ENCODE peak calls at places on chromosomes 13 and 19, in six cellular contexts. C is right atrium auricular region; N is CD4-positive, CD25-positive, alpha-beta regulatory T cell; Z is Peyer's patch; R is heart left ventricle; O is CD4-positive, alpha-beta T cell. T is an unnamed sample. For H3K9me3, the result is how much of the 10 kb centered on the place peaks cover.

GRCh38 chr19:38304866-38305429 is 897 bp downstream of the C19orf33 start:
- DNase-seq in C (no peak), N (no peak), Z (peak), R (peak), O (no peak), T (no peak)

GRCh38 chr13:92829930-92830329 is 396.7 kb upstream of the GPC6 start:
- DNase-seq in C (no peak), N (no peak), Z (no peak), R (no peak), O (no peak), T (no peak)

GRCh38 chr13:46295531-46296464 is 84.1 kb downstream of the LRRC63 start:
- DNase-seq in C (peak), N (peak), Z (no peak), R (peak), O (peak), T (peak)

GRCh38 chr19:27881213-27881612 is 1331.7 kb downstream of the UQCRFS1 start:
- DNase-seq in C (no peak), N (no peak), Z (no peak), R (no peak), O (no peak), T (no peak)

GRCh38 chr13:72384186-72384823 is 343.1 kb downstream of the MZT1 start:
- DNase-seq in C (no peak), N (no peak), Z (no peak), R (no peak), O (no peak), T (no peak)

GRCh38 chr13:95564948-95565347 is 12.4 kb downstream of the CLDN10 start:
- DNase-seq in C (no peak), N (no peak), Z (no peak), R (no peak), O (no peak), T (no peak)

GRCh38 chr13:66501187-66501586 is 728.9 kb downstream of the PCDH9 start:
- DNase-seq in C (no peak), N (no peak), Z (no peak), R (no peak), O (no peak), T (no peak)

GRCh38 chr19:2135474-2136402 is 15.6 kb downstream of the AP3D1 start:
- DNase-seq in C (no peak), N (no peak), Z (no peak), R (no peak), O (no peak), T (no peak)

GRCh38 chr19:10672529-10673150 is 18.5 kb downstream of the ILF3 start:
- DNase-seq in C (no peak), N (no peak), Z (no peak), R (no peak), O (no peak), T (no peak)

GRCh38 chr13:113354831-113355610 is 8.9 kb downstream of the GRTP1 start:
- DNase-seq in C (no peak), N (no peak), Z (no peak), R (no peak), O (no peak), T (no peak)

GRCh38 chr19:46784262-46785053 is 3.9 kb downstream of the SLC1A5 start:
- DNase-seq in C (peak), N (peak), Z (peak), R (peak), O (no peak), T (peak)

GRCh38 chr13:60114499-60115028 is 49.2 kb downstream of the DIAPH3 start:
- DNase-seq in C (no peak), N (no peak), Z (no peak), R (no peak), O (no peak), T (no peak)

GRCh38 chr19:4516939-4517300 is 1.4 kb downstream of the PLIN4 start:
- DNase-seq in C (no peak), N (no peak), Z (no peak), R (peak), O (no peak), T (no peak)

GRCh38 chr13:22061371-22061805 is 390.5 kb downstream of the FGF9 start:
- DNase-seq in C (no peak), N (no peak), Z (no peak), R (no peak), O (peak), T (no peak)

GRCh38 chr13:112060899-112061366 is 6.0 kb upstream of the SOX1 start:
- DNase-seq in C (no peak), N (no peak), Z (no peak), R (no peak), O (no peak), T (no peak)

GRCh38 chr13:43939149-43939548 is 59.4 kb downstream of the LACC1 start:
- DNase-seq in C (no peak), N (no peak), Z (no peak), R (no peak), O (no peak), T (no peak)

GRCh38 chr19:34359954-34360315 is 5.1 kb upstream of the GPI start:
- DNase-seq in C (no peak), N (no peak), Z (no peak), R (no peak), O (no peak), T (no peak)

GRCh38 chr13:64723735-64724134 is 2506.4 kb downstream of the PCDH9 start:
- DNase-seq in C (no peak), N (no peak), Z (no peak), R (no peak), O (no peak), T (no peak)

GRCh38 chr19:11580665-11581418 is 3.4 kb upstream of the ACP5 start:
- DNase-seq in C (peak), N (no peak), Z (no peak), R (no peak), O (no peak), T (no peak)

GRCh38 chr13:95533545-95534135 is 18.9 kb upstream of the CLDN10 start:
- DNase-seq in C (no peak), N (no peak), Z (peak), R (no peak), O (no peak), T (no peak)

GRCh38 chr13:72505376-72505775 is 222.1 kb downstream of the MZT1 start:
- DNase-seq in C (no peak), N (no peak), Z (no peak), R (no peak), O (no peak), T (no peak)

GRCh38 chr19:5966215-5966614 is 11.7 kb downstream of the RANBP3 start:
- DNase-seq in C (no peak), N (no peak), Z (no peak), R (no peak), O (no peak), T (no peak)

GRCh38 chr13:94182185-94182761 is 297.2 kb downstream of the DCT start:
- DNase-seq in C (no peak), N (no peak), Z (no peak), R (no peak), O (no peak), T (no peak)

DNA sequence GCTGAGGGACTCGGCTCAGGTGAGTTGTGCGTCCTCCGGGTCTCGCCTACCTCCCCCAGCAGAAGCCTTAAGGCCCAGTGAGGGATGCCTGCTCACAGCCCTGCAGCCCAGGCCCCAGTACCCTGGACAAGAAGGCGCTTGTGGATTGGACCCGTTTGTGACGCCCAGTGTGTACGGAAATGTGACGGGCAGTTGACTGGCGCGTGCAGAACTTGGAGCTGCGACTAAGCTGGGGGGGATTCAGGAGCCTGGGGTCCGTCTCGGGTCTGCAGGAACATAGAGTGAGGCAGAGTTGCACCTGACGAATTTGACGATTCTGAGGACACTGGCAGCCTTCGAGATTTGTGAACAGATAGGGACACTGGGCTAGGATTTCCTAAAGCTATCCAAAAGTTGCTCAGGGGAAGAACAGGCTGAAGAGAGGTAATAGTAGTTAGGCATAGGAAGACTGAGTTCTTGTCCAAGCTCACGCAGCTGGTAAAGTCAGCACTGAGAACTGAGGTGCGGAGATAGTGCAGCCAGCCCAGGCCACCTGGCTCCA is 519 bp downstream of the ZNF551 start:
- DNase-seq in C (no peak), N (no peak), Z (no peak), R (no peak), O (no peak), T (no peak)
- H3K9me3 ChIP-seq in C (under half), N (under half), Z (under half), R (under half), O (under half), T (under half)

DNA sequence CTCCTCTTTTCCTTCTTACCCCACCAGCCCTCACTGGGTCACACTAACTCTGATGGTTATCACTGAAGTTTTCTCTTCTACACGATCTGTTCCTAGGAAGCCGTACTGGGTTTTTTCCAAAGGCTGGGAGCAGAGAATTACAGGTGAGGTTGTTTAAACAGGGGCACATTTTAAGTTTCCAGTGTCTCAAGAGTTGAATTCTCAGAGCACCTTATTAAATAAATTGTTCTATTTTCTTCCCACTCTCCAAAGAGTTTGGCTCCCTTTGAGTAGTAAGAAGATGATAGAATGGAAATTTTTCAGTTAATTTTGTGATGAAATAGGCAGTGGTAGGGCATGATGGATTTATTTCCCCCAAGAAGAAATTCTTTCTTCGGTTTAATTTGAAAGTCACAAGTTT is at the start of gene OR7D4:
- DNase-seq in C (no peak), N (no peak), Z (no peak), R (no peak), O (no peak), T (no peak)
- H3K9me3 ChIP-seq in C (under half), N (under half), Z (under half), R (under half), O (under half), T (under half)

DNA sequence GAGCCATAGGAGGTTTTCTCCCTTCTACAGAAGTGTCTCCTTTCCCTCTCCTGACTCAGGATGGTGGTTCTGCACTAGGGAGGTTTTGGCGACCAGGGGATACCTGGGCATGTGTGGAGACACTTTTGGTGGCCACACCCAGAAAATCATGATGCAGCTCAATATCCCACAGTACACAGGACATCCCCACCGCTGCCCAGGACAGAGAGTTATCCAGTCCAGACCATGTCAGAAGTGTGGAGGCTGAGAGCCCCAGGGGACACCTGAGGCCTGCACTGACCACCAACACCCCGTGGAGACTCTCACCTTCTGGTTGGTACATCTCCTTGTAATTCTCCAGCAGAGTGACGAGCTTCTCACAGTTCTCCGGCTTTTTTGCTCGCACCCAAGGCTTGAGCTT is 16.6 kb downstream of the PEG3 start:
- DNase-seq in C (no peak), N (no peak), Z (no peak), R (no peak), O (no peak), T (no peak)
- H3K9me3 ChIP-seq in C (under half), N (under half), Z (under half), R (under half), O (under half), T (under half)

GRCh38 chr19:21922276-21922675 is 86.3 kb upstream of the ZNF43 start:
- DNase-seq in C (no peak), N (no peak), Z (no peak), R (no peak), O (no peak), T (no peak)

GRCh38 chr19:21921691-21922180 is 85.8 kb upstream of the ZNF43 start:
- DNase-seq in C (no peak), N (no peak), Z (no peak), R (no peak), O (no peak), T (no peak)
- H3K9me3 ChIP-seq in C (under half), N (under half), Z (under half), R (under half), O (under half), T (under half)

GRCh38 chr19:7074705-7075282 is 5.3 kb downstream of the ZNF557 start:
- DNase-seq in C (no peak), N (no peak), Z (no peak), R (no peak), O (no peak), T (no peak)

GRCh38 chr19:7083076-7083956 is 13.8 kb downstream of the ZNF557 start:
- DNase-seq in C (no peak), N (no peak), Z (no peak), R (no peak), O (no peak), T (no peak)

GRCh38 chr19:7072541-7072940 is 3.0 kb downstream of the ZNF557 start:
- DNase-seq in C (no peak), N (no peak), Z (no peak), R (no peak), O (no peak), T (no peak)

GRCh38 chr19:7076151-7076550 is 6.6 kb downstream of the ZNF557 start:
- DNase-seq in C (no peak), N (no peak), Z (no peak), R (no peak), O (no peak), T (no peak)

GRCh38 chr19:7078007-7078406 is 8.5 kb downstream of the ZNF557 start:
- DNase-seq in C (no peak), N (no peak), Z (no peak), R (no peak), O (no peak), T (no peak)
- H3K9me3 ChIP-seq in C (under half), N (half or more), Z (under half), R (half or more), O (half or more), T (under half)

GRCh38 chr19:55753401-55753800 is 5.5 kb upstream of the RFPL4A start:
- DNase-seq in C (no peak), N (no peak), Z (no peak), R (no peak), O (no peak), T (no peak)

GRCh38 chr19:55750715-55751114 is 8.2 kb upstream of the RFPL4A start:
- DNase-seq in C (no peak), N (no peak), Z (no peak), R (no peak), O (no peak), T (no peak)
- H3K9me3 ChIP-seq in C (under half), N (under half), Z (under half), R (under half), O (under half), T (under half)

T was measured in tibial artery.